ENCODE peak calls at places on chromosomes 12 and 14, in four cellular contexts. L, J, Z and P are unnamed samples.

GRCh38 chr14:99454246-99454645 is 26.4 kb downstream of the SETD3 start:
- DNase-seq in Z (no peak), L (no peak), J (no peak), P (no peak)

GRCh38 chr14:69636051-69636639 is 24.7 kb downstream of the SUSD6 start:
- DNase-seq in L (no peak), Z (no peak), J (no peak), P (no peak)

GRCh38 chr14:89015016-89015415 is 190.6 kb downstream of the TTC8 start:
- DNase-seq in L (no peak), Z (no peak), J (no peak), P (no peak)

GRCh38 chr14:69648480-69649414 is 37.4 kb downstream of the SUSD6 start:
- DNase-seq in J (peak; percentile 83), Z (peak; percentile 81), L (no peak), P (no peak)

GRCh38 chr12:44774815-44775411 is 101.2 kb downstream of the NELL2 start:
- DNase-seq in J (peak; percentile 21), L (peak; percentile 30), Z (no peak), P (peak; percentile 58)

GRCh38 chr12:52207895-52208294 is 16.1 kb upstream of the KRT80 start:
- DNase-seq in J (no peak), Z (no peak), L (no peak), P (no peak)

GRCh38 chr12:44875417-44875953 is 630 bp downstream of the NELL2 start:
- DNase-seq in L (no peak), J (no peak), Z (no peak), P (peak; percentile 32)

GRCh38 chr14:50082308-50082742 is 34.0 kb downstream of the VCPKMT start:
- DNase-seq in J (no peak), L (no peak), Z (no peak), P (no peak)

GRCh38 chr12:14369322-14369721 is 3.8 kb downstream of the ATF7IP start:
- DNase-seq in J (no peak), Z (no peak), L (no peak), P (no peak)

GRCh38 chr14:30108975-30109700 is 181.5 kb upstream of the PRKD1 start:
- DNase-seq in L (no peak), Z (no peak), J (no peak), P (no peak)

GRCh38 chr14:55245657-55246268 is 25.5 kb upstream of the FBXO34 start:
- DNase-seq in L (no peak), Z (no peak), J (peak; percentile 25), P (peak; percentile 22)

GRCh38 chr14:100261621-100262020 is 22.7 kb downstream of the YY1 start:
- DNase-seq in L (no peak), Z (no peak), J (no peak), P (no peak)

GRCh38 chr14:95495538-95496025 is 20.9 kb downstream of the SYNE3 start:
- DNase-seq in L (no peak), Z (peak; percentile 94), J (no peak), P (no peak)
- TF ChIP-seq FOXM1 in L (no peak), Z (peak; percentile 77), J (no peak), P (no peak)

DNA sequence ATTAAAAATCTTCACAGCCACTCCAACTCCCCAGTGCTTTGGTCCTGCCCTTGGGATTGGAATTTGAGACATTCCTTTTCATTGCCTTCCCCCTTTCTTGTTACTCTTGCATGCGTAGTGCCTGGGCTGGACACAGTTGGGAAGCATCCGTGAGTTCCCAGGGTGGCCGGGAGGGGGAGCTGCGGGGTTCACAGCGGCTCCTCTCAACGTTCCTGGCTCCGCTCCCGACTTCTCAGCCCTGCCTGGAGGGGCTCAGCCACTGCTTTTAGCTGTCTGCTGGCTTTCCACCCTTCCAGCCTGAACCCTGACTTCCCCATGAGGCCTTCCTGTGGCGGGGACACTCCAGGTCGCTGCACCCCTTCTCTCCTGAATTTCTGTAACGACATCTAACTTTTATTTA is 3.2 kb downstream of the TEX52 start:
- DNase-seq in Z (no peak), J (peak; percentile 48), L (peak; percentile 80), P (peak; percentile 92)
- TF ChIP-seq SP1 in Z (no peak), J (no peak), L (no peak), P (no peak)

DNA sequence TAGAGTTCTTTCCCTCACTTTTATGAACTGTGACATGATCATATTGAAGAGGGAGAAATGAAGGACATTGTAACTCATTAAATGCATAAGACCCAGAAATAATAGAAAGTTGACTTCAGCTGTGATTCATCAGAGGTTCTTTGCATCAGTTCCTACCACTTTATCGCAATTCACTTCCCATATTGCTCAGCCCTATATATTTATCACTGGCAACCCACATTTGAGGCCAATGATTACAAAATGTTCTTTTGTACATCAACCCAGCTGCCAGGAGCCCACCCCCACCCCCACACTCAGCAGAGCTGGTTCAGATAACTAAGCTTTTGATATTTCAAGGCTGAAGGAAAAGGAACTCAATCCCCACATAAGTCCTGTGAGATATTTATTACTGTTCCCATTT is 51.2 kb upstream of the TMPO start:
- DNase-seq in Z (no peak), J (no peak), L (no peak), P (no peak)
- TF ChIP-seq FOXM1 in Z (no peak), J (no peak), L (no peak), P (no peak)

GRCh38 chr14:102554835-102555819 is 37.3 kb upstream of the RCOR1 start:
- DNase-seq in J (no peak), Z (no peak), L (no peak), P (no peak)
- TF ChIP-seq SP1 in J (no peak), Z (no peak), L (no peak), P (no peak)

GRCh38 chr14:93648440-93649168 is 139.7 kb downstream of the PRIMA1 start:
- DNase-seq in Z (no peak), J (peak; percentile 28), L (peak; percentile 4), P (peak; percentile 19)
- TF ChIP-seq FOXM1 in Z (no peak), J (no peak), L (no peak), P (no peak)

GRCh38 chr12:123748661-123749060 is 13.4 kb upstream of the DNAH10 start:
- DNase-seq in Z (no peak), L (no peak), J (no peak), P (no peak)

GRCh38 chr12:123747309-123747708 is 14.8 kb upstream of the DNAH10 start:
- DNase-seq in L (no peak), Z (no peak), J (no peak), P (no peak)

GRCh38 chr12:123750159-123750656 is 11.9 kb upstream of the DNAH10 start:
- DNase-seq in Z (no peak), J (no peak), L (no peak), P (no peak)

GRCh38 chr12:123749355-123749754 is 12.7 kb upstream of the DNAH10 start:
- DNase-seq in J (no peak), Z (no peak), L (no peak), P (no peak)

DNA sequence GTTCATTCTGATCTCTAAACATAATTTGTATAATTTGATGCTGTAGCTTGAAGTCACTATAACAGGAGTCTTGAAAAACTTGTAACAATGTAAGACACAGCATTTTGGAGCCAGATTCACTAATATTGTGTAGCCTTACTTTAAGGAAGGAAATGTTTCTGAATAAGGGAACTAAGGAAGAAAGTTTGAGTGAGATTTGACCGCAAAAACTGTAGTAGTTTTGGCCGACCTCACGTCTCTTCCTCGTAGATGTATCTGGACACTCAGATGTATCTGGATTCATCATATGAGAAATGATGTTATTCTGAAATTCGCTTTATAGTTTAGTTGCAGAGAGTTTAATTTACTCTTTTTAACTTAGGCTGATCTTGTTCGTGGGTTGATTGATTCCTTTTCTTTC is 13.9 kb upstream of the DNAH10 start:
- DNase-seq in L (no peak), Z (no peak), J (no peak), P (no peak)
- TF ChIP-seq SP1 in L (no peak), Z (no peak), J (no peak), P (no peak)